ENCODE peak calls at places on chromosomes 12 and 14, in seven cellular contexts. U is Peyer's patch, Z is foreskin fibroblast, Q is GM12878, E is Caco-2, V is uterus, F is astrocyte. M is an unnamed sample.

GRCh38 chr12:92275443-92276154 is 130.0 kb upstream of the BTG1 start:
- DNase-seq in Z (no peak), F (no peak), Q (no peak), U (no peak), V (no peak), E (no peak), M (no peak)

GRCh38 chr12:130775953-130776856 is 60.1 kb upstream of the RIMBP2 start:
- DNase-seq in Z (peak), E (peak), V (no peak), Q (no peak), F (peak), U (peak), M (no peak)

GRCh38 chr12:127046467-127046866 is 1220.5 kb upstream of the TMEM132C start:
- DNase-seq in Q (no peak), F (no peak), E (no peak), U (no peak), Z (no peak), V (no peak), M (no peak)

GRCh38 chr12:6215932-6216494 is 15.8 kb downstream of the CD9 start:
- DNase-seq in F (peak), Q (no peak), V (peak), U (peak), Z (peak), E (no peak), M (peak)

GRCh38 chr12:52351196-52352059 is 15.9 kb downstream of the KRT85 start:
- DNase-seq in V (no peak), E (no peak), F (no peak), U (peak), Q (no peak), Z (no peak), M (no peak)

GRCh38 chr12:2959508-2960431 is 573 bp downstream of the TEAD4 start:
- DNase-seq in Z (peak), V (peak), E (peak), U (no peak), Q (no peak), F (peak), M (peak)

GRCh38 chr14:39241637-39242036 is 7.9 kb downstream of the MIA2 start:
- DNase-seq in E (no peak), Q (no peak), U (no peak), Z (no peak), V (no peak), F (no peak), M (no peak)

GRCh38 chr12:127485528-127485927 is 781.4 kb upstream of the TMEM132C start:
- DNase-seq in Z (peak), Q (no peak), V (no peak), F (peak), E (no peak), U (peak), M (no peak)

GRCh38 chr14:96038558-96038919 is 623 bp upstream of the C14orf132 start:
- DNase-seq in Q (no peak), F (no peak), U (no peak), E (no peak), Z (no peak), V (no peak), M (peak)

GRCh38 chr12:67358686-67359374 is 89.7 kb downstream of the CAND1 start:
- DNase-seq in F (peak), Z (peak), Q (no peak), V (no peak), U (no peak), E (no peak), M (no peak)

GRCh38 chr12:30806989-30807694 is 52.4 kb upstream of the CAPRIN2 start:
- DNase-seq in U (no peak), Z (peak), V (peak), E (no peak), Q (peak), F (peak), M (no peak)

GRCh38 chr12:110338754-110339153 is 57.7 kb downstream of the ATP2A2 start:
- DNase-seq in U (peak), V (no peak), Z (no peak), F (no peak), E (no peak), Q (no peak), M (no peak)

GRCh38 chr12:116346751-116347150 is 69.3 kb upstream of the MED13L start:
- DNase-seq in E (no peak), F (peak), Q (no peak), V (no peak), U (peak), Z (peak), M (no peak)

GRCh38 chr12:92827836-92828431 is 101.2 kb downstream of the EEA1 start:
- DNase-seq in E (peak), F (peak), V (no peak), U (peak), Z (peak), Q (peak), M (no peak)

GRCh38 chr12:3913278-3913677 is 40.1 kb upstream of the PARP11 start:
- DNase-seq in Q (no peak), E (no peak), F (no peak), U (no peak), V (no peak), Z (no peak), M (no peak)

GRCh38 chr12:93862424-93862823 is 185.2 kb downstream of the CRADD start:
- DNase-seq in E (no peak), Q (no peak), Z (peak), V (no peak), F (peak), U (no peak), M (no peak)

GRCh38 chr12:69065804-69066203 is 132.8 kb upstream of the CPM start:
- DNase-seq in F (no peak), Z (peak), Q (no peak), E (no peak), U (no peak), V (no peak), M (no peak)

GRCh38 chr14:36510874-36511273 is 9.2 kb downstream of the NKX2-1 start:
- DNase-seq in V (no peak), Q (no peak), U (no peak), Z (no peak), E (no peak), F (no peak), M (no peak)

GRCh38 chr14:36509056-36509917 is 10.7 kb downstream of the NKX2-1 start:
- DNase-seq in Z (no peak), F (no peak), V (no peak), E (no peak), U (no peak), Q (no peak), M (no peak)

GRCh38 chr14:36511981-36512584 is 7.9 kb downstream of the NKX2-1 start:
- DNase-seq in Z (no peak), U (no peak), Q (no peak), F (no peak), V (no peak), E (no peak), M (no peak)

GRCh38 chr14:36508418-36509051 is 11.5 kb downstream of the NKX2-1 start:
- DNase-seq in U (no peak), V (no peak), E (no peak), F (no peak), Q (no peak), Z (no peak), M (no peak)

DNA sequence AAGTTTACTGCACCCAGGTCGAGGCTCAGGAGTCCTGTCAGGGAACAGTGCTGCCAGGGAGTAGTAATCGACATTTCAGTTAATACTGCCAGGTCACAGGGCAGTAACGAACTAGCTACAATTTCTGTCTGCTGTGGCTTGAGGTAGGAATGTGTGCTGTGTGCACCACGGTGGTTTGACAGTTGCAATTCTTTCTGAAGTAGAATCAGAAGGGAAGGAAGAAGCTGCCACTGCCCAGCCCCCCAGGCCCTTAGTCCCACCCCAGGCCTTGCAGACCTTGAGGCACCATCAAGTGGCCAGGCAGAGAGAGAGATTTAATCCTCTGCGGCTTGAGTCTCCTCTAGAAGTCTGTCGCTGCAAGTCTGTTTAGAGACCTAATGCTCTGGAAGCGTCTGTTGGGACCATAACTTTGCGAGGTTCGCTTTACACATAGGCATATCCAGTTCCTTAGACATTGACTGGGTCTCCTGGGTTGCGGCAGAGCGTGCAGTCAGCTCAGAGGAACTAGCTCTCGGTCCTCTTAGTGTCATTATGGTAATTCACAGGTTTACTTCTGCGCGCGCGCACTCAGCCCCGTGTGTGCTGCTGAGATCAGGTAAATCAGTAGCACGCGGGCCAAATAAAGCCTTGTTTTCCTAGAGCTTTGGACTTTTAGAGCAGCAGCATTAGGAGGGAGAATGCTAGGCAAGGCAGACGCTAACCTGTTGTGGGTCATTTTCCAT is 9.8 kb downstream of the NKX2-1 start:
- DNase-seq in E (no peak), Q (no peak), Z (no peak), F (peak), U (no peak), V (no peak), M (no peak)
- H3K4me3 ChIP-seq in E (no peak), Q (no peak), Z (no peak), F (no peak), U (no peak), V (no peak), M (no peak)

GRCh38 chr12:132342322-132342721 is 12.9 kb upstream of the GALNT9 start:
- DNase-seq in E (no peak), Z (no peak), U (no peak), F (no peak), V (no peak), Q (no peak), M (no peak)
- TF ChIP-seq CTCF in E (peak), Z (no peak), U (no peak), F (no peak), V (no peak), Q (no peak), M (no peak)

DNA sequence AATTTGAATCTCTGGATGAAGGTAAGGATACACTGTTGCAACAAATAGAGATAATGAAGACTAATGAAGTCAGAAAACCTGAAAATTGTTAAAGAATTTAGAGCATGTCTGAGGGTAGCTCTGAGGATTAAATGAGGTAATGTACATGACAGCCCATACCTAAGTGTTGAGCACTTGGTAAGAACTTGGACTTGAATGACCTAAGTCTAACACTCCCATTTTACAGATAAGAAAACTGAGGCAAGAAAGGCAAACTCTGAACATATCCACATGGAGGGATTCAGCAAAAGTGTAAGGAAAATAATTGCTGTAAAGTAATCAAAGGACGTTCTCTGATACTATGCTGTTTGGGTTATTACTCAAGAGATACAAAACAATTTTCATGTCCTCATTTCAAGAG is 29.0 kb downstream of the PTPRB start:
- DNase-seq in E (no peak), F (peak), Z (no peak), Q (no peak), V (no peak), U (no peak), M (no peak)
- H3K4me3 ChIP-seq in E (no peak), F (no peak), Z (no peak), Q (no peak), V (peak), U (peak), M (peak)

GRCh38 chr14:75191100-75191499 is 14.7 kb upstream of the TMED10 start:
- DNase-seq in V (no peak), Z (no peak), F (no peak), U (no peak), E (no peak), Q (no peak), M (no peak)

GRCh38 chr14:75185251-75186040 is 9.0 kb upstream of the TMED10 start:
- DNase-seq in Q (no peak), E (no peak), U (no peak), F (no peak), Z (no peak), V (no peak), M (no peak)

GRCh38 chr14:75190023-75190422 is 13.6 kb upstream of the TMED10 start:
- DNase-seq in V (no peak), F (no peak), U (no peak), Q (no peak), Z (no peak), E (no peak), M (no peak)

GRCh38 chr14:75186953-75187352 is 10.5 kb upstream of the TMED10 start:
- DNase-seq in Q (no peak), U (no peak), Z (no peak), F (no peak), V (no peak), E (no peak), M (no peak)

GRCh38 chr14:75188520-75189267 is 12.3 kb upstream of the TMED10 start:
- DNase-seq in Z (no peak), F (no peak), V (no peak), U (peak), Q (peak), E (no peak), M (no peak)
- TF ChIP-seq CTCF in Z (no peak), F (no peak), V (no peak), U (no peak), Q (no peak), E (no peak), M (no peak)

DNA sequence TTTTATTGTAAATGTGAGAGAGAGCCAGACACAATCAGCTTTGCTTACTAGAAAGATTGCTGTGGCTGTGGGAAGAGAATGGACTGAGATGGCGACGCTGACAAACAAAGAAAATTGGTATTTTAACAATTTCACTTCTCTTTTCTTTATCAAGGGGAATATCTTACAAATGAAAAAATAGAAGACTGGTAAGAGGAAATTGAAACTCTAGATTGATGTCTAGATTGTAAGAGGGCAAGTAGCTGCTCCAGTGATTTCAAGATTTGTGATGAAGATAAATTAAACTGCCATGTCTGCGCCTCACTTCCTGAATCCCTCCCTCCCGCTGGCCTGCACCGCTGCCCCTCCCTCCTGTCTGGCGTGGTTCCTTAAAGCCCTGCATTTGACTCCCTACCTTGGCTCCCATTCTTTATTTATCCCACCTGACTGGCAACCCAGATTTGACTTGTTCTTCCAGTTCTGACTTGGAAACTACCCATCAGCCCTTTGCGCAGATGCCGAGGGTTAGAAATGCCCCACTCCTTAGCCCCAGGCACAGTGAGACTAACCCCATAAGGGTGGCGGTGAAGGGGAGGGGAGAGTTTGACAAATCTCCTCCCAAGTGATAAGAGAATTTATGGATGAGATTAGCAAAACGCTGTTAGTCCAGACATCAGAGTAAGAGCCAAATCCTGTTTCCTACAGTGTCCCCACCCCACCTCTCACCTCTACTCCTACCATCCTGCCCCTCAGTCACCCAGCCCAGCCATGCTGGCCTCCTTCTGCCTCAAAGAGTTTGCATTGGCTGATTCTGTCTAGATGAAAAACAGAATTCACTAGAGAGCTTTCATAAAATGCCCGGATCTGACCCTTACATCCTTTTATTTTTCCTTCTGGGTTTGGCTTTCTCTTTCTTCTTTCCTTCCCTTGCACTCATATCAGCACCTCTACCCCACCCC is 125.3 kb upstream of the ATF7IP start:
- DNase-seq in F (peak), E (peak), V (no peak), Z (no peak), Q (peak), U (peak), M (no peak)
- H3K4me3 ChIP-seq in F (no peak), E (no peak), V (no peak), Z (no peak), Q (peak), U (no peak), M (peak)

M was measured in coronary artery.